ENCODE peak calls at places on chromosomes 5 and 9, in five cellular contexts. One of them, this sample, is unnamed.

GRCh38 chr5:58322453-58322852 is 137.4 kb downstream of the PLK2 start:
- DNase-seq in HCT116: no peak
- DNase-seq in GM23248: peak
- DNase-seq in GM23338: peak
- DNase-seq in PC-3: peak
- DNase-seq in this sample: no peak

GRCh38 chr5:111782171-111782570 is 25.2 kb upstream of the NREP start:
- DNase-seq in HCT116: no peak
- DNase-seq in GM23248: peak
- DNase-seq in GM23338: no peak
- DNase-seq in PC-3: peak
- DNase-seq in this sample: no peak

GRCh38 chr9:94178927-94179326 is 80.2 kb upstream of the ZNF169 start:
- DNase-seq in HCT116: no peak
- DNase-seq in GM23248: no peak
- DNase-seq in GM23338: no peak
- DNase-seq in PC-3: no peak
- DNase-seq in this sample: no peak

GRCh38 chr5:149257875-149258705 is 13.6 kb upstream of the AFAP1L1 start:
- DNase-seq in HCT116: no peak
- DNase-seq in GM23248: peak
- DNase-seq in GM23338: no peak
- DNase-seq in PC-3: peak
- DNase-seq in this sample: no peak

GRCh38 chr5:126003309-126003708 is 419.9 kb upstream of the GRAMD2B start:
- DNase-seq in HCT116: no peak
- DNase-seq in GM23248: peak
- DNase-seq in GM23338: no peak
- DNase-seq in PC-3: no peak
- DNase-seq in this sample: peak

GRCh38 chr5:62418462-62419076 is 6.0 kb downstream of the IPO11 start:
- DNase-seq in HCT116: no peak
- DNase-seq in GM23248: no peak
- DNase-seq in GM23338: no peak
- DNase-seq in PC-3: no peak
- DNase-seq in this sample: no peak

GRCh38 chr5:130520211-130520610 is 615.9 kb downstream of the CHSY3 start:
- DNase-seq in HCT116: no peak
- DNase-seq in GM23248: no peak
- DNase-seq in GM23338: peak
- DNase-seq in PC-3: peak
- DNase-seq in this sample: peak

GRCh38 chr5:181187500-181188213 is 17.3 kb downstream of the TRIM7 start:
- DNase-seq in HCT116: peak
- DNase-seq in GM23248: peak
- DNase-seq in GM23338: peak
- DNase-seq in PC-3: peak
- DNase-seq in this sample: peak

GRCh38 chr5:89097103-89097502 is 214.1 kb upstream of the MEF2C start:
- DNase-seq in HCT116: no peak
- DNase-seq in GM23248: no peak
- DNase-seq in GM23338: peak
- DNase-seq in PC-3: no peak
- DNase-seq in this sample: no peak

GRCh38 chr9:81492710-81493447 is 196.5 kb downstream of the TLE1 start:
- DNase-seq in HCT116: no peak
- DNase-seq in GM23248: peak
- DNase-seq in GM23338: no peak
- DNase-seq in PC-3: peak
- DNase-seq in this sample: no peak

GRCh38 chr5:154858972-154859950 is 834 bp downstream of the CNOT8 start:
- DNase-seq in HCT116: no peak
- DNase-seq in GM23248: peak
- DNase-seq in GM23338: no peak
- DNase-seq in PC-3: peak
- DNase-seq in this sample: no peak

GRCh38 chr5:145939532-145940065 is 3.2 kb downstream of the SH3RF2 start:
- DNase-seq in HCT116: no peak
- DNase-seq in GM23248: no peak
- DNase-seq in GM23338: no peak
- DNase-seq in PC-3: no peak
- DNase-seq in this sample: no peak

GRCh38 chr5:177359860-177360259 is 2.1 kb downstream of the RGS14 start:
- DNase-seq in HCT116: no peak
- DNase-seq in GM23248: no peak
- DNase-seq in GM23338: no peak
- DNase-seq in PC-3: no peak
- DNase-seq in this sample: no peak

GRCh38 chr5:177356756-177357458 is 817 bp upstream of the RGS14 start:
- DNase-seq in HCT116: no peak
- DNase-seq in GM23248: no peak
- DNase-seq in GM23338: no peak
- DNase-seq in PC-3: no peak
- DNase-seq in this sample: no peak

GRCh38 chr5:177357459-177358332 is at the start of gene RGS14:
- DNase-seq in HCT116: no peak
- DNase-seq in GM23248: peak
- DNase-seq in GM23338: no peak
- DNase-seq in PC-3: peak
- DNase-seq in this sample: no peak

GRCh38 chr5:177359451-177359851 is 1.7 kb downstream of the RGS14 start:
- DNase-seq in HCT116: no peak
- DNase-seq in GM23248: no peak
- DNase-seq in GM23338: no peak
- DNase-seq in PC-3: no peak
- DNase-seq in this sample: no peak

DNA sequence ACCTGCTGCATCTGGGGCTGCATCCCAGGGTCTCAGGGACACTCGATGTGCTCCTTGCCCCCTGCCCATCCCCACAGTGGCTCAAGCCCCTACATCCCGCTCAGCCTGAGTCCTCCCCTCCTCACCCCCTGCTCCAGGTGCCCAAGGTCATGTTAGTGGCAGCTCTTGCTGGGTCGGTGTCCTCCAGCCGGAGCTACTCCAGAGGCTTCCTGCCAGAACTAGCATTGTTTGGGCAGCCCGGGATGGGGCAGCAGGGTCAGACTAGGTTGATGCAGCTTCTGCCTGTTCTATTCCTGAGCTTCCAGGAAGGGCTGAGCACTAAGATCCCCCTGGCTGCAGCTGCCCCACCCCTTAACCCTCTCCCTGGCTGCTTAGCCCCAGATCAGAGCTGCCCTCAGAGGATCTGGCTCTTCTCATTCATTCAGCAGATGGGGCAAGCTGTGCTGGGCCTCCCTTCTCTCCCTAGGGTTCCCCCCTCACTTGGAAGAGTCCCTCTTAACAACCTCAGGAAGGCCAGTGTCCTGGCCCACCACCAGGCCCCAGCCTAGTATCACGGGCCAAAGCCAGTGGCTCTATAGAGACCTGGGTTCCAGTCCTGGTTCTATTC is 712 bp downstream of the RGS14 start:
- DNase-seq in HCT116: no peak
- DNase-seq in GM23248: no peak
- DNase-seq in GM23338: no peak
- DNase-seq in PC-3: no peak
- DNase-seq in this sample: no peak
- H3K4me3 ChIP-seq in HCT116: no peak
- H3K4me3 ChIP-seq in GM23248: no peak
- H3K4me3 ChIP-seq in GM23338: no peak
- H3K4me3 ChIP-seq in PC-3: peak
- H3K4me3 ChIP-seq in this sample: no peak

DNA sequence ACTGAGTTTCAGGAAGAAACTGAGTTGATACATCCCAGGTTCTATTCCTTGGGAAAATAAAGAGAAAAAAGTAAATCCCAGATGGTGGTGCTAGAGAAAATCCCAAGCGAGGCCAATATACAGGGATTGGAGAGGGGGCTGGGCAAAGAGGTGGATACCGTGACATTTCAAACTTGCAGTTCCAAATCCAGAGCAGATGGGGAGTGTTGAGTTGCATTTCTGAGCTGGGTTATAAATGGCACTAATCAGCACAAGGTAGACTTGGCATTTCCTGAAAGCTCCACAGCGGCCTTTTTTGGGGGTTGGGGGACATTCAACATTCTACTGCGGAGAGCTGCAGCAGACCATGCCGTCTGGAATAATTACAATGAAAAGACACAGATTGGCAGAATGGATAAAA is 224.4 kb downstream of the NXNL2 start:
- DNase-seq in HCT116: no peak
- DNase-seq in GM23248: no peak
- DNase-seq in GM23338: no peak
- DNase-seq in PC-3: no peak
- DNase-seq in this sample: no peak
- TF ChIP-seq EZH2phosphoT487 in HCT116: no peak
- TF ChIP-seq EZH2phosphoT487 in GM23248: no peak
- TF ChIP-seq EZH2phosphoT487 in GM23338: no peak
- TF ChIP-seq EZH2phosphoT487 in PC-3: no peak
- TF ChIP-seq EZH2phosphoT487 in this sample: no peak

GRCh38 chr9:131631254-131631653 is 85.9 kb downstream of the PRRT1B start:
- DNase-seq in HCT116: no peak
- DNase-seq in GM23248: no peak
- DNase-seq in GM23338: no peak
- DNase-seq in PC-3: no peak
- DNase-seq in this sample: no peak

GRCh38 chr9:131627846-131628820 is 82.8 kb downstream of the PRRT1B start:
- DNase-seq in HCT116: no peak
- DNase-seq in GM23248: no peak
- DNase-seq in GM23338: no peak
- DNase-seq in PC-3: no peak
- DNase-seq in this sample: no peak

GRCh38 chr9:131629827-131630205 is 84.5 kb downstream of the PRRT1B start:
- DNase-seq in HCT116: no peak
- DNase-seq in GM23248: no peak
- DNase-seq in GM23338: no peak
- DNase-seq in PC-3: no peak
- DNase-seq in this sample: no peak

GRCh38 chr9:131628821-131629197 is 83.5 kb downstream of the PRRT1B start:
- DNase-seq in HCT116: no peak
- DNase-seq in GM23248: no peak
- DNase-seq in GM23338: no peak
- DNase-seq in PC-3: no peak
- DNase-seq in this sample: no peak

GRCh38 chr9:131630206-131630831 is 85.0 kb downstream of the PRRT1B start:
- DNase-seq in HCT116: no peak
- DNase-seq in GM23248: no peak
- DNase-seq in GM23338: no peak
- DNase-seq in PC-3: no peak
- DNase-seq in this sample: no peak
- H3K4me3 ChIP-seq in HCT116: no peak
- H3K4me3 ChIP-seq in GM23248: no peak
- H3K4me3 ChIP-seq in GM23338: no peak
- H3K4me3 ChIP-seq in PC-3: no peak
- H3K4me3 ChIP-seq in this sample: no peak

DNA sequence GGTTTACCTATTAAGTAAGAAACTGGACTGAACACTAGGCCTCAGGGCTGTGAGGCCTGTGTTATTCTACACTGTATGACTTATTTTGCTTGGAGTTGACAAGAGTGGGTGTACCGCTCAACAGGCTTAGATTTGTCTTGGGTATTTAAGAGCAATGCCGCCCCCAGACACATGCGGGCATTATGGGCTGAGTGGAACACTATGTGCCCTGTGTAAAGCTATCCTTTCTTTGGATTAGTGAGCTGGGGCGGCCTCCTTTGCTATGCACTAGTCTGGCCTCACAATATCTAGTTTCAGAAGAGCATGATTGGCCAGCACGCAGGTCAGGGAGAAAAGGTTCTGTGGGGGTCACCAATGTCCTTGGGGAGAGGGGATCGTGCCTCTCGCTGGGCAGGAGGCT is 206.3 kb upstream of the GDNF start:
- DNase-seq in HCT116: no peak
- DNase-seq in GM23248: no peak
- DNase-seq in GM23338: no peak
- DNase-seq in PC-3: no peak
- DNase-seq in this sample: no peak
- TF ChIP-seq EZH2phosphoT487 in HCT116: no peak
- TF ChIP-seq EZH2phosphoT487 in GM23248: no peak
- TF ChIP-seq EZH2phosphoT487 in GM23338: no peak
- TF ChIP-seq EZH2phosphoT487 in PC-3: no peak
- TF ChIP-seq EZH2phosphoT487 in this sample: no peak

DNA sequence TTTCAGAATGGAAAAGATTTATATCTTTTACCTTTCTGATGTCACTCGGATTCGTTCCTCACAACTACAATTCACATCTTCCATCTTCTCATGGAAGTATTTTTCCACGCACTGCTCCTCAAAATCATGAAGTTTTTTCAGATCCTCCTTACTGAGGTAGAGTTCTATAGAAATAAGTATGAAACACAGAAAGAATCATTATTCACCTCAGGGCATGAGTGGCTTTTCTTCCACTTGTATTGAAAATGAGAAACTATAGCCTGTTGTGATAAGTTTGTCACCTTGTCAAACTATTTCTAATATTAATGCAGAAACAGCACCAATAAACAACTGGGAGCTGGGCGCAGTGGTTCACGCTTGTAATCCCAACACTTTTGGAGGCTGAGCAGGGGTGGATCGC is 116.0 kb downstream of the TRPM6 start:
- DNase-seq in HCT116: no peak
- DNase-seq in GM23248: no peak
- DNase-seq in GM23338: no peak
- DNase-seq in PC-3: no peak
- DNase-seq in this sample: no peak
- H3K4me3 ChIP-seq in HCT116: no peak
- H3K4me3 ChIP-seq in GM23248: no peak
- H3K4me3 ChIP-seq in GM23338: no peak
- H3K4me3 ChIP-seq in PC-3: no peak
- H3K4me3 ChIP-seq in this sample: no peak

GRCh38 chr5:77214151-77214550 is 3.7 kb downstream of the PDE8B start:
- DNase-seq in HCT116: no peak
- DNase-seq in GM23248: no peak
- DNase-seq in GM23338: no peak
- DNase-seq in PC-3: no peak
- DNase-seq in this sample: no peak

GRCh38 chr5:77210091-77211012 is at the start of gene PDE8B:
- DNase-seq in HCT116: no peak
- DNase-seq in GM23248: peak
- DNase-seq in GM23338: peak
- DNase-seq in PC-3: no peak
- DNase-seq in this sample: peak

GRCh38 chr5:77211013-77211690 is 672 bp downstream of the PDE8B start:
- DNase-seq in HCT116: no peak
- DNase-seq in GM23248: peak
- DNase-seq in GM23338: peak
- DNase-seq in PC-3: peak
- DNase-seq in this sample: peak

GRCh38 chr5:77211691-77212047 is 1.2 kb downstream of the PDE8B start:
- DNase-seq in HCT116: no peak
- DNase-seq in GM23248: no peak
- DNase-seq in GM23338: no peak
- DNase-seq in PC-3: no peak
- DNase-seq in this sample: no peak

GRCh38 chr5:77213601-77214000 is 3.1 kb downstream of the PDE8B start:
- DNase-seq in HCT116: no peak
- DNase-seq in GM23248: no peak
- DNase-seq in GM23338: no peak
- DNase-seq in PC-3: no peak
- DNase-seq in this sample: no peak
- TF ChIP-seq EZH2phosphoT487 in HCT116: no peak
- TF ChIP-seq EZH2phosphoT487 in GM23248: no peak
- TF ChIP-seq EZH2phosphoT487 in GM23338: no peak
- TF ChIP-seq EZH2phosphoT487 in PC-3: no peak
- TF ChIP-seq EZH2phosphoT487 in this sample: no peak

This sample was measured in neural progenitor cell.